ENCODE peak calls at places on chromosomes 5 and 9, in nine cellular contexts. P, N, Y, G, L, J, T, M and O are unnamed samples.

GRCh38 chr9:16868706-16869105 is 1.8 kb downstream of the BNC2 start:
- DNase-seq in P (no peak), N (no peak), Y (no peak), G (no peak), L (no peak), J (no peak), T (no peak), M (peak), O (no peak)

GRCh38 chr5:178561746-178562264 is 28.4 kb downstream of the COL23A1 start:
- DNase-seq in P (no peak), N (no peak), Y (no peak), G (no peak), L (no peak), J (no peak), T (no peak), M (no peak), O (no peak)

GRCh38 chr5:68406767-68407232 is 191.2 kb downstream of the PIK3R1 start:
- DNase-seq in P (no peak), N (peak), Y (no peak), G (no peak), L (no peak), J (peak), T (peak), M (no peak), O (no peak)

GRCh38 chr5:169006878-169007790 is 293.8 kb downstream of the SLIT3 start:
- DNase-seq in P (no peak), N (no peak), Y (no peak), G (no peak), L (no peak), J (no peak), T (no peak), M (no peak), O (no peak)

GRCh38 chr9:131522257-131523085 is 8.6 kb downstream of the UCK1 start:
- DNase-seq in P (no peak), N (no peak), Y (no peak), G (no peak), L (no peak), J (no peak), T (no peak), M (no peak), O (no peak)

GRCh38 chr5:81046041-81046440 is 85.9 kb downstream of the RASGRF2 start:
- DNase-seq in P (no peak), N (no peak), Y (no peak), G (no peak), L (no peak), J (no peak), T (no peak), M (no peak), O (no peak)

GRCh38 chr5:1034421-1034905 is 25.9 kb downstream of the NKD2 start:
- DNase-seq in P (no peak), N (no peak), Y (no peak), G (no peak), L (no peak), J (no peak), T (no peak), M (no peak), O (no peak)

GRCh38 chr5:83509535-83509934 is 38.0 kb downstream of the VCAN start:
- DNase-seq in P (no peak), N (peak), Y (no peak), G (no peak), L (no peak), J (no peak), T (no peak), M (peak), O (no peak)

GRCh38 chr9:126763130-126763764 is 41.6 kb upstream of the ZBTB43 start:
- DNase-seq in P (no peak), N (no peak), Y (no peak), G (no peak), L (no peak), J (no peak), T (no peak), M (no peak), O (no peak)

GRCh38 chr9:98607787-98608186 is 100.9 kb downstream of the GABBR2 start:
- DNase-seq in P (no peak), N (no peak), Y (no peak), G (no peak), L (no peak), J (no peak), T (no peak), M (peak), O (no peak)

GRCh38 chr9:128243486-128244415 is 32.1 kb downstream of the GOLGA2 start:
- DNase-seq in P (no peak), N (peak), Y (no peak), G (no peak), L (no peak), J (no peak), T (no peak), M (peak), O (no peak)

GRCh38 chr9:95808001-95808400 is 67.5 kb upstream of the ERCC6L2 start:
- DNase-seq in P (no peak), N (no peak), Y (no peak), G (no peak), L (no peak), J (no peak), T (no peak), M (peak), O (no peak)

GRCh38 chr5:82938901-82939300 is 138.3 kb downstream of the TMEM167A start:
- DNase-seq in P (no peak), N (no peak), Y (no peak), G (no peak), L (no peak), J (no peak), T (no peak), M (no peak), O (no peak)

GRCh38 chr9:137215196-137215986 is 6.6 kb downstream of the RNF208 start:
- DNase-seq in P (no peak), N (no peak), Y (no peak), G (no peak), L (no peak), J (no peak), T (no peak), M (no peak), O (no peak)

GRCh38 chr9:137212520-137212919 is 7.0 kb downstream of the NDOR1 start:
- DNase-seq in P (no peak), N (no peak), Y (no peak), G (no peak), L (no peak), J (no peak), T (no peak), M (no peak), O (no peak)

GRCh38 chr9:137211532-137211931 is 6.0 kb downstream of the NDOR1 start:
- DNase-seq in P (no peak), N (no peak), Y (no peak), G (no peak), L (no peak), J (no peak), T (no peak), M (no peak), O (no peak)

GRCh38 chr9:137214620-137215019 is 7.4 kb downstream of the RNF208 start:
- DNase-seq in P (no peak), N (no peak), Y (no peak), G (no peak), L (no peak), J (no peak), T (no peak), M (no peak), O (no peak)

GRCh38 chr9:137213160-137214060 is 7.9 kb downstream of the NDOR1 start:
- DNase-seq in P (no peak), N (no peak), Y (no peak), G (no peak), L (no peak), J (no peak), T (no peak), M (no peak), O (no peak)
- TF ChIP-seq CTCF in P (no peak), N (peak), Y (peak), G (no peak), L (peak), J (peak), T (peak), M (peak), O (no peak)

GRCh38 chr5:10424124-10424731 is 17.5 kb upstream of the ROPN1L start:
- DNase-seq in P (no peak), N (peak), Y (no peak), G (peak), L (no peak), J (no peak), T (no peak), M (peak), O (peak)
- TF ChIP-seq CTCF in P (peak), N (peak), Y (peak), G (peak), L (peak), J (peak), T (peak), M (peak), O (no peak)

DNA sequence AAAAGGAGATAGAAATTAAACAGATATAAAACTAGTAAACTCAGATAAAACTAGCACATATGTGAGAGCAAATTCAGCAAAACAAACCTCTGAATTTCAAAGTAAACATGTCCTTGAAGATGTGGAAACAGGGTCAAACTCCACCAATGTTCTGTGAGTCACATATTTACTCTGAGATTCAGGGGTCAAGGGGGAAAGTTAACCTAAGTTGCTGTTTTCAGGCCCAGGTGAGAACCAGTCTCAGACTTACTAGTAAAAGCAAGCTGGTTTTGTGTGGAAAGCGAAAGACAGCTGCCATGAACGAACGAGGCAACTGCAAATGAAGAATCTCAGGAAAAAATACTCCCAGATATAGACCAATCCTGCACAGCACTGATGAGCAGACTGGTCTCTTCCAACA is 29.0 kb downstream of the PSMB7 start:
- DNase-seq in P (no peak), N (peak), Y (no peak), G (no peak), L (no peak), J (no peak), T (no peak), M (peak), O (no peak)
- TF ChIP-seq CTCF in P (no peak), N (no peak), Y (no peak), G (no peak), L (no peak), J (no peak), T (no peak), M (no peak), O (no peak)

GRCh38 chr9:20623748-20624124 is 1.4 kb upstream of the MLLT3 start:
- DNase-seq in P (no peak), N (no peak), Y (no peak), G (no peak), L (no peak), J (no peak), T (no peak), M (no peak), O (no peak)

GRCh38 chr9:20623021-20623747 is 885 bp upstream of the MLLT3 start:
- DNase-seq in P (no peak), N (peak), Y (no peak), G (peak), L (no peak), J (no peak), T (no peak), M (no peak), O (peak)

GRCh38 chr9:20622330-20623020 is at the start of gene MLLT3:
- DNase-seq in P (peak), N (peak), Y (peak), G (peak), L (peak), J (peak), T (peak), M (peak), O (peak)

GRCh38 chr9:20624201-20625002 is 2.1 kb upstream of the MLLT3 start:
- DNase-seq in P (no peak), N (peak), Y (peak), G (peak), L (peak), J (peak), T (peak), M (peak), O (peak)

GRCh38 chr9:20625003-20625349 is 2.7 kb upstream of the MLLT3 start:
- DNase-seq in P (no peak), N (no peak), Y (no peak), G (no peak), L (no peak), J (no peak), T (no peak), M (no peak), O (no peak)
- TF ChIP-seq CTCF in P (no peak), N (no peak), Y (peak), G (no peak), L (peak), J (no peak), T (no peak), M (no peak), O (no peak)

GRCh38 chr5:90793183-90793582 is 234.6 kb downstream of the ADGRV1 start:
- DNase-seq in P (no peak), N (no peak), Y (no peak), G (no peak), L (no peak), J (no peak), T (no peak), M (peak), O (no peak)
- TF ChIP-seq CTCF in P (peak), N (peak), Y (peak), G (no peak), L (peak), J (no peak), T (no peak), M (peak), O (no peak)